ENCODE peak calls at places on chromosomes 1 and 21, in five cellular contexts. N, D, R, M and W are unnamed samples.

GRCh38 chr1:241077386-241078147 is 279.4 kb downstream of the RGS7 start:
- DNase-seq in N (no peak), D (no peak), R (no peak), M (no peak), W (no peak)

GRCh38 chr1:201085902-201086735 is 26.1 kb downstream of the CACNA1S start:
- DNase-seq in N (peak; percentile 80), D (peak; percentile 44), R (no peak), M (no peak), W (peak; percentile 85)

GRCh38 chr1:20481158-20481617 is 4.8 kb downstream of the CAMK2N1 start:
- DNase-seq in N (no peak), D (peak; percentile 49), R (no peak), M (no peak), W (no peak)

GRCh38 chr1:182978158-182978853 is 25.3 kb upstream of the SHCBP1L start:
- DNase-seq in N (no peak), D (no peak), R (no peak), M (no peak), W (no peak)

GRCh38 chr21:42558846-42559245 is 45.2 kb downstream of the SLC37A1 start:
- DNase-seq in N (no peak), D (no peak), R (peak; percentile 17), M (no peak), W (no peak)

GRCh38 chr1:93698351-93699112 is 16.9 kb upstream of the BCAR3 start:
- DNase-seq in N (no peak), D (no peak), R (no peak), M (no peak), W (no peak)

GRCh38 chr1:234889643-234890042 is 239.0 kb downstream of the TOMM20 start:
- DNase-seq in N (no peak), D (no peak), R (no peak), M (no peak), W (no peak)

GRCh38 chr1:44031051-44031899 is at the start of gene SLC6A9:
- DNase-seq in N (peak; percentile 60), D (peak; percentile 87), R (no peak), M (peak; percentile 53), W (no peak)

GRCh38 chr1:193971595-193971994 is 785.2 kb upstream of the B3GALT2 start:
- DNase-seq in N (no peak), D (no peak), R (no peak), M (no peak), W (no peak)

GRCh38 chr1:153401461-153401860 is 10.6 kb upstream of the S100A8 start:
- DNase-seq in N (no peak), D (no peak), R (no peak), M (no peak), W (no peak)

GRCh38 chr1:113905435-113905861 is 322 bp downstream of the DCLRE1B start:
- DNase-seq in N (peak; percentile 60), D (no peak), R (no peak), M (no peak), W (no peak)

GRCh38 chr21:31656199-31657095 is 3.0 kb upstream of the SOD1 start:
- DNase-seq in N (no peak), D (no peak), R (no peak), M (no peak), W (no peak)

GRCh38 chr21:45957986-45958610 is 23.5 kb upstream of the COL6A1 start:
- DNase-seq in N (no peak), D (peak; percentile 90), R (no peak), M (no peak), W (no peak)

GRCh38 chr1:182784556-182785171 is 4.9 kb upstream of the NPL start:
- DNase-seq in N (peak; percentile 37), D (peak; percentile 69), R (no peak), M (no peak), W (no peak)

GRCh38 chr1:6635910-6636760 is 11.5 kb downstream of the THAP3 start:
- DNase-seq in N (no peak), D (no peak), R (no peak), M (no peak), W (no peak)

GRCh38 chr1:14304381-14304865 is 294.1 kb upstream of the KAZN start:
- DNase-seq in N (peak; percentile 28), D (peak; percentile 8), R (no peak), M (no peak), W (no peak)

GRCh38 chr1:221022331-221022730 is 143.1 kb downstream of the HLX start:
- DNase-seq in N (no peak), D (no peak), R (no peak), M (no peak), W (no peak)

GRCh38 chr21:32516729-32517649 is 68.3 kb downstream of the TCP10L start:
- DNase-seq in N (no peak), D (peak; percentile 99), R (no peak), M (no peak), W (no peak)

GRCh38 chr1:234607091-234608025 is 2.6 kb downstream of the IRF2BP2 start:
- DNase-seq in N (no peak), D (no peak), R (no peak), M (no peak), W (peak; percentile 53)

GRCh38 chr1:231020139-231020601 is 19.9 kb downstream of the FAM89A start:
- DNase-seq in N (no peak), D (no peak), R (no peak), M (no peak), W (no peak)

GRCh38 chr21:16634522-16634914 is 878.3 kb upstream of the CXADR start:
- DNase-seq in N (no peak), D (peak; percentile 8), R (no peak), M (no peak), W (no peak)
- H3K27ac ChIP-seq in N (no peak overlapping the region), D (no peak overlapping the region), R (no peak overlapping the region), M (no peak overlapping the region), W (no peak overlapping the region)

GRCh38 chr1:23958810-23959460 is 693 bp upstream of the PNRC2 start:
- DNase-seq in N (peak; percentile 90), D (peak; percentile 90), R (peak; percentile 66), M (peak; percentile 90), W (no peak)
- TF ChIP-seq CTCF in N (peak; percentile 17), D (peak; percentile 41), R (no peak), M (no peak), W (no peak)

GRCh38 chr1:61184035-61184713 is 101.8 kb downstream of the NFIA start:
- DNase-seq in N (peak; percentile 97), D (peak; percentile 94), R (peak; percentile 93), M (peak; percentile 92), W (peak; percentile 96)

GRCh38 chr1:61182049-61182448 is 99.7 kb downstream of the NFIA start:
- DNase-seq in N (no peak), D (peak; percentile 53), R (no peak), M (no peak), W (no peak)

GRCh38 chr1:61184714-61185106 is 102.3 kb downstream of the NFIA start:
- DNase-seq in N (no peak), D (no peak), R (no peak), M (no peak), W (no peak)

GRCh38 chr1:61181016-61181560 is 98.7 kb downstream of the NFIA start:
- DNase-seq in N (no peak), D (no peak), R (no peak), M (no peak), W (no peak)

DNA sequence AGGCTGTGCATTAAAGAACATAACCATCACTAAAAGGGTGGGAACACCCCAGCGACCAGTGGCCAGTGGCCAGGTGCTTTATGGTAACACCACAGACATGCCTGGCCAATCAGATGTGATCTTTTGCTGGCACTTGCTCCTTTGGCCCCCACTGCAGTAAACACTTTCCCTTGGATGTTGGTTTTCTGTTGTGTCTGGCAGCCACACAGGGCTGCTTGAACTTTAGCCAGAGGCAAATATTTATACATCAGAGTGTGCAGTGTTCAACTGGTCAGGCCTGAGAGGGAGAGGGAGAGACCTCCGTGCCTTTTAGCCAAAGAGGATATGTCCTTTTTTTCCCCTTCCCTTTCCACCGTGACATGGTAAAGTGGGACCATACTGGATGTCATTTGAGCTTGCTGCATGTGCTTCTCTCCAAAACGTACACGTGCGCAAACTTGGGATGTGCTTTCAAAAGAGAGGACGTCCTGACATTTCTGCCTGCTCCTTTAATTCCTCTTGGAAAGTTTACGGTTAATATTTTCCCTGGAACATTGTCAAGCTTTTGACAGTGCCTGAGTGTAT is 101.2 kb downstream of the NFIA start:
- DNase-seq in N (peak; percentile 52), D (peak; percentile 78), R (no peak), M (peak; percentile 47), W (peak; percentile 63)
- H3K4me3 ChIP-seq in N (peak overlapping the region; percentile 26), D (peak overlapping the region; percentile 51), R (peak overlapping the region; percentile 69), M (no peak overlapping the region), W (no peak overlapping the region)

DNA sequence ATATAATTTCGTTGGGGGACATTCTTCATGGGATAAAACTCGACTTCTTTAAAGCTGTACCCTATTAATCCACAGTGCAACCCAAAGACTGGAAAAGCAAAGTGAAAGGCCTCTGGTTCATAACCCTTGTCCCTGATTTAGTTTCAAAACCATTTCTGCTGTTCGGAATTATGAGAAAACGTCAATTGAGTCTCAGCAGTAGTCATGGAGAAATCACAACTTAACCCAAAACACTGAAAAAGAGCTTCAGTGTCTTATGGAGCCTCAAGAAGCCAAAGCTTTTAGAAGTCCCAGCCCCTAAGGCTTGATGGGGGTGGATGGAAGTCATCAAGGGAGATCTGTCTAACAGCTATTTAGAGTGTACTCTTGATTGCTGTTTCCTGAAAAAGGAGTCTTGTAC is 73.5 kb upstream of the VCAM1 start:
- DNase-seq in N (no peak), D (no peak), R (no peak), M (no peak), W (no peak)
- H3K27ac ChIP-seq in N (no peak overlapping the region), D (no peak overlapping the region), R (no peak overlapping the region), M (no peak overlapping the region), W (no peak overlapping the region)

GRCh38 chr1:168375901-168376300 is 95.2 kb downstream of the TBX19 start:
- DNase-seq in N (no peak), D (no peak), R (no peak), M (no peak), W (no peak)
- TF ChIP-seq CTCF in N (no peak), D (no peak), R (no peak), M (no peak), W (no peak)

DNA sequence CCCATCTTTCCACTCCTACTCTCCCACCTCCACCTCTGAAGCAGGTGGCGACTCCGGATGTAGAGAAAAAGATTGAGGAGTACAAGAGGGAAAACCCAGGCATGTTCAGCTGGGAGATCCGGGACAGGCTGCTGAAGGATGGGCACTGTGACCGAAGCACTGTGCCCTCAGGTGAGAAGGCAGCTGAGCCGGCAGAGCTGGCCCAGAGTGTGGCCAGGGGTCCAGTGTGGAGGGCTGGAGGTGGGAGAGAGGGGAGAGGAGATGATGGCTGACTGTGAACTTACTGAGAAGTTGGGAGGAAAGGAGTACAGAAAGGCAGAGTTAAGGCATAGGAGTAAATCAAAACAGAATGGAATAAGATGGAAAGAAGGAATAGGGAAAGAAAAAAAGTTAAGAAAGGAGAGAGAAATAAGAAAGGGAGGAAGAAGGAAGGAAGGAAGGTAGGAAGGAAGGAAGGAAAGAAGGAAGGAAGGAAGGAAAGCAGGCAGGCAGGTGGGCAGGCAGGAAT is 4.5 kb downstream of the PAX7 start:
- DNase-seq in N (no peak), D (no peak), R (no peak), M (no peak), W (no peak)
- H3K4me3 ChIP-seq in N (no peak overlapping the region), D (no peak overlapping the region), R (no peak overlapping the region), M (no peak overlapping the region), W (no peak overlapping the region)